ENCODE peak calls at places on chromosomes 1 and 21, in four cellular contexts. One of them, this sample, is unnamed.

GRCh38 chr1:226875641-226876295 is 5.4 kb downstream of the PSEN2 start:
- DNase-seq in GM23248: no peak
- DNase-seq in mesendoderm: no peak
- DNase-seq in IMR-90: peak
- DNase-seq in this sample: no peak

GRCh38 chr1:77511440-77511840 is 171.0 kb downstream of the ZZZ3 start:
- DNase-seq in mesendoderm: no peak
- DNase-seq in IMR-90: peak
- DNase-seq in GM23248: peak
- DNase-seq in this sample: no peak

GRCh38 chr1:201127755-201128455 is 921 bp upstream of the ASCL5 start:
- DNase-seq in mesendoderm: peak
- DNase-seq in GM23248: peak
- DNase-seq in IMR-90: peak
- DNase-seq in this sample: peak

GRCh38 chr1:109193653-109194590 is 19.8 kb upstream of the SARS1 start:
- DNase-seq in GM23248: peak
- DNase-seq in mesendoderm: peak
- DNase-seq in IMR-90: no peak
- DNase-seq in this sample: no peak

GRCh38 chr1:63827411-63828321 is 53.8 kb downstream of the ROR1 start:
- DNase-seq in IMR-90: peak
- DNase-seq in GM23248: peak
- DNase-seq in mesendoderm: no peak
- DNase-seq in this sample: no peak

GRCh38 chr1:18119289-18119688 is 11.7 kb downstream of the IGSF21 start:
- DNase-seq in GM23248: no peak
- DNase-seq in mesendoderm: no peak
- DNase-seq in IMR-90: no peak
- DNase-seq in this sample: no peak

GRCh38 chr1:239951518-239952130 is 140.1 kb upstream of the FMN2 start:
- DNase-seq in GM23248: peak
- DNase-seq in IMR-90: peak
- DNase-seq in mesendoderm: peak
- DNase-seq in this sample: peak

GRCh38 chr1:17561252-17561558 is 21.7 kb downstream of the ARHGEF10L start:
- DNase-seq in mesendoderm: no peak
- DNase-seq in GM23248: peak
- DNase-seq in IMR-90: no peak
- DNase-seq in this sample: no peak

GRCh38 chr1:84000196-84000885 is 1.4 kb upstream of the TTLL7 start:
- DNase-seq in GM23248: no peak
- DNase-seq in IMR-90: no peak
- DNase-seq in mesendoderm: no peak
- DNase-seq in this sample: no peak

GRCh38 chr1:11802973-11803885 is 2.5 kb downstream of the MTHFR start:
- DNase-seq in IMR-90: peak
- DNase-seq in mesendoderm: peak
- DNase-seq in GM23248: peak
- DNase-seq in this sample: peak

GRCh38 chr1:74686941-74687340 is 13.3 kb upstream of the ERICH3 start:
- DNase-seq in IMR-90: no peak
- DNase-seq in mesendoderm: no peak
- DNase-seq in GM23248: no peak
- DNase-seq in this sample: no peak

GRCh38 chr1:53198241-53198651 is 1.6 kb downstream of the CPT2 start:
- DNase-seq in IMR-90: no peak
- DNase-seq in GM23248: peak
- DNase-seq in mesendoderm: no peak
- DNase-seq in this sample: peak

GRCh38 chr1:228471762-228472398 is 15.3 kb upstream of the RNF187 start:
- DNase-seq in GM23248: peak
- DNase-seq in mesendoderm: peak
- DNase-seq in IMR-90: peak
- DNase-seq in this sample: peak

GRCh38 chr1:106768077-106768476 is 288.4 kb upstream of the PRMT6 start:
- DNase-seq in mesendoderm: no peak
- DNase-seq in GM23248: peak
- DNase-seq in IMR-90: no peak
- DNase-seq in this sample: no peak

GRCh38 chr1:12572506-12572905 is 45.5 kb downstream of the DHRS3 start:
- DNase-seq in IMR-90: no peak
- DNase-seq in mesendoderm: peak
- DNase-seq in GM23248: no peak
- DNase-seq in this sample: peak

GRCh38 chr1:230250061-230250460 is 176.1 kb downstream of the PGBD5 start:
- DNase-seq in IMR-90: no peak
- DNase-seq in mesendoderm: no peak
- DNase-seq in GM23248: no peak
- DNase-seq in this sample: no peak

GRCh38 chr1:212267460-212267859 is 17.8 kb upstream of the PPP2R5A start:
- DNase-seq in IMR-90: no peak
- DNase-seq in GM23248: no peak
- DNase-seq in mesendoderm: no peak
- DNase-seq in this sample: no peak

GRCh38 chr1:182169203-182169602 is 107.7 kb upstream of the ZNF648 start:
- DNase-seq in mesendoderm: no peak
- DNase-seq in IMR-90: no peak
- DNase-seq in GM23248: no peak
- DNase-seq in this sample: no peak

GRCh38 chr21:38273745-38274544 is 17.2 kb downstream of the KCNJ15 start:
- DNase-seq in IMR-90: peak
- DNase-seq in GM23248: no peak
- DNase-seq in mesendoderm: no peak
- DNase-seq in this sample: no peak

GRCh38 chr1:205430631-205431305 is 8.9 kb upstream of the LEMD1 start:
- DNase-seq in mesendoderm: peak
- DNase-seq in IMR-90: peak
- DNase-seq in GM23248: peak
- DNase-seq in this sample: no peak

GRCh38 chr1:183185941-183186490 is at the start of gene LAMC2:
- DNase-seq in GM23248: no peak
- DNase-seq in mesendoderm: peak
- DNase-seq in IMR-90: peak
- DNase-seq in this sample: peak

GRCh38 chr1:39105841-39106765 is 80.0 kb downstream of the NDUFS5 start:
- DNase-seq in mesendoderm: peak
- DNase-seq in IMR-90: no peak
- DNase-seq in GM23248: peak
- DNase-seq in this sample: peak

GRCh38 chr1:39104158-39105060 is 78.3 kb downstream of the NDUFS5 start:
- DNase-seq in GM23248: peak
- DNase-seq in IMR-90: no peak
- DNase-seq in mesendoderm: peak
- DNase-seq in this sample: peak

GRCh38 chr1:39103321-39104157 is 77.4 kb downstream of the NDUFS5 start:
- DNase-seq in mesendoderm: no peak
- DNase-seq in GM23248: peak
- DNase-seq in IMR-90: peak
- DNase-seq in this sample: peak

GRCh38 chr1:39105061-39105840 is 79.1 kb downstream of the NDUFS5 start:
- DNase-seq in IMR-90: peak
- DNase-seq in mesendoderm: peak
- DNase-seq in GM23248: peak
- DNase-seq in this sample: peak

GRCh38 chr1:39102537-39103320 is 76.6 kb downstream of the NDUFS5 start:
- DNase-seq in IMR-90: peak
- DNase-seq in mesendoderm: peak
- DNase-seq in GM23248: peak
- DNase-seq in this sample: peak
- H3K9ac ChIP-seq in IMR-90: peak
- H3K9ac ChIP-seq in mesendoderm: peak
- H3K9ac ChIP-seq in GM23248: peak
- H3K9ac ChIP-seq in this sample: peak

GRCh38 chr21:45470087-45470515 is 65.1 kb downstream of the COL18A1 start:
- DNase-seq in mesendoderm: no peak
- DNase-seq in GM23248: peak
- DNase-seq in IMR-90: peak
- DNase-seq in this sample: no peak
- H3K27ac ChIP-seq in mesendoderm: no peak
- H3K27ac ChIP-seq in GM23248: peak
- H3K27ac ChIP-seq in IMR-90: peak
- H3K27ac ChIP-seq in this sample: no peak

GRCh38 chr1:23177031-23177430 is 8.4 kb upstream of the LUZP1 start:
- DNase-seq in mesendoderm: no peak
- DNase-seq in GM23248: no peak
- DNase-seq in IMR-90: no peak
- DNase-seq in this sample: no peak
- H3K9ac ChIP-seq in mesendoderm: peak
- H3K9ac ChIP-seq in GM23248: peak
- H3K9ac ChIP-seq in IMR-90: peak
- H3K9ac ChIP-seq in this sample: peak

GRCh38 chr1:21524220-21524619 is 15.0 kb downstream of the ALPL start:
- DNase-seq in GM23248: no peak
- DNase-seq in IMR-90: no peak
- DNase-seq in mesendoderm: no peak
- DNase-seq in this sample: no peak

GRCh38 chr1:21526441-21526840 is 17.2 kb downstream of the ALPL start:
- DNase-seq in GM23248: no peak
- DNase-seq in IMR-90: no peak
- DNase-seq in mesendoderm: no peak
- DNase-seq in this sample: no peak

GRCh38 chr1:21523297-21523813 is 14.1 kb downstream of the ALPL start:
- DNase-seq in mesendoderm: no peak
- DNase-seq in GM23248: no peak
- DNase-seq in IMR-90: no peak
- DNase-seq in this sample: no peak

GRCh38 chr1:21525340-21525717 is 16.1 kb downstream of the ALPL start:
- DNase-seq in GM23248: no peak
- DNase-seq in IMR-90: no peak
- DNase-seq in mesendoderm: no peak
- DNase-seq in this sample: no peak

DNA sequence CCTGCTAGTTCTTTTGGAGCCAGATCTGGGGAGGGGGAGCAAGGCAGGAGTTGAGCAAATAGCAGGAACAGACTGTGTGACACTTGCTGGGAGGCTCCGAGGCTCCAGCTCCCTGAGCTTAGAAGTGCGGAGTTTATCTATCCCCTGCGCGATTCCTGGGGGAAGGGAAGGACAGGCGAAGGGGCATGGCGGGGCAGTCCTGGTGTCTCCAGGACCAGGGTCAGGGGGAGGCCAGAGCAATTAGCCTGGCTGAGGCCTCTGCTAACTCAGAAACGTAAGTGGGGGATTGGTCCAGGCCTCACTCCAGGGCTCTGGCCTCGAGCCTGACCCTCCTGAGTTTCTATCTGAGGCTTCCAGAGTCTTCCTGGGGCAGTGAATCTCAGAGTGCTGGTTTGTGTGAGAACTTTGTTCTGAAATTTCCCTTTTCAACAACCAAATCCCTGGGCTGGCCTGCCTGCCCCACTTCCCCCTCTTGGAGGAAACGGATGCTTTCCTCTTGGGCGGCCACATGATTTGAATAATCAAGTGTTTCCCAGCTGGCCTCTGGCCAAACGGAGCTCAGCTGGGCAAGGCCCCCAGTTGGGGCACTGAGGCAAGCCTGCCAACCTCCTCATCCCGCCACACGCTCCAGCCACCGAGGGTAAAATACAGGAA is 15.6 kb downstream of the ALPL start:
- DNase-seq in IMR-90: no peak
- DNase-seq in mesendoderm: no peak
- DNase-seq in GM23248: no peak
- DNase-seq in this sample: no peak
- H3K27ac ChIP-seq in IMR-90: no peak
- H3K27ac ChIP-seq in mesendoderm: no peak
- H3K27ac ChIP-seq in GM23248: no peak
- H3K27ac ChIP-seq in this sample: no peak

DNA sequence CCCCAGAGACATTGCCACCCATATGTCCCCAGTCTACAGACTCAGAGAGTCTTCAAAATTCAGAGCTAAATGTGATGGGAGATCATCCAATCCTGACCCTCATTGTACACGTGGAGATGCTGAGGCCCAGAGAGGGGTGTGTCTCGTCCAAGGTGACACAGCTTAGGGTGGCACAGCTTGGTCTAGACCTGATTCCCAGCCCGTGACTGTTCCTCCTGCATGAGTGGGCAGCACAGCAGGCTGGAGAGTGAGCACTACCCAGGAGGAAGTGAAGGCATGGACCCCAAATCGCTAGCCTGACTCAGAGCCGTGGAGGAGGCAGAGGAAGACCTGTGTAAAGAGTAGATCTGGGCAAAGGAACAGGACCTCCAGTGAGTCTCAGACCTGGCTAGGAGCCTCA is 16.4 kb downstream of the S100A7 start:
- DNase-seq in IMR-90: no peak
- DNase-seq in GM23248: no peak
- DNase-seq in mesendoderm: no peak
- DNase-seq in this sample: no peak
- H3K9ac ChIP-seq in IMR-90: no peak
- H3K9ac ChIP-seq in GM23248: no peak
- H3K9ac ChIP-seq in mesendoderm: no peak
- H3K9ac ChIP-seq in this sample: no peak

DNA sequence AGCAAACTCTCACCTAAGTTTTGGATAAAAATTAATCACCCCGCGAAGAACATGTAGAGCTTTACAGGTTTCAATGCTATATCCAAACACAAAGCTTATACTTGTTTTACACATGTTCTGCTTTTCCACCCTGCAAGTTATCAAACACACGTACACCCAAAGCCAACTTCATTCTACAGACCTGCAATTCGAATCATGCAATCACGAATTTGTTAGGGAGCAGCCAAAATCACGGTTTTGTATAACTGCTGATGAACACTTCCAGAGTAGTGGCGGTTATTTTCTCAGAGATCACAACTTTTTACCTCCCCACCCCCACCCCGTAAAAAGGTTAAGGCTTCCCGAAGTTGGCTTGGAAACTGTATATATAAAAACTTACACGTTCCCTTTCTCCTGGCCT is 1.4 kb downstream of the HMGN1 start:
- DNase-seq in GM23248: peak
- DNase-seq in mesendoderm: no peak
- DNase-seq in IMR-90: no peak
- DNase-seq in this sample: no peak
- H3K27ac ChIP-seq in GM23248: peak
- H3K27ac ChIP-seq in mesendoderm: no peak
- H3K27ac ChIP-seq in IMR-90: peak
- H3K27ac ChIP-seq in this sample: peak

GRCh38 chr1:91166106-91166712 is 144.4 kb upstream of the ZNF644 start:
- DNase-seq in IMR-90: peak
- DNase-seq in mesendoderm: peak
- DNase-seq in GM23248: peak
- DNase-seq in this sample: peak
- H3K9ac ChIP-seq in IMR-90: no peak
- H3K9ac ChIP-seq in mesendoderm: no peak
- H3K9ac ChIP-seq in GM23248: no peak
- H3K9ac ChIP-seq in this sample: no peak

GRCh38 chr1:21295059-21295401 is 4.8 kb upstream of the ECE1 start:
- DNase-seq in IMR-90: peak
- DNase-seq in GM23248: peak
- DNase-seq in mesendoderm: no peak
- DNase-seq in this sample: no peak

GRCh38 chr1:21293537-21294265 is 3.4 kb upstream of the ECE1 start:
- DNase-seq in mesendoderm: no peak
- DNase-seq in IMR-90: no peak
- DNase-seq in GM23248: no peak
- DNase-seq in this sample: no peak

GRCh38 chr1:21296509-21297354 is 6.5 kb upstream of the ECE1 start:
- DNase-seq in IMR-90: no peak
- DNase-seq in GM23248: peak
- DNase-seq in mesendoderm: no peak
- DNase-seq in this sample: no peak

GRCh38 chr1:21294266-21295058 is 4.2 kb upstream of the ECE1 start:
- DNase-seq in mesendoderm: no peak
- DNase-seq in IMR-90: no peak
- DNase-seq in GM23248: peak
- DNase-seq in this sample: peak

GRCh38 chr1:21295545-21295944 is 5.3 kb upstream of the ECE1 start:
- DNase-seq in mesendoderm: no peak
- DNase-seq in IMR-90: no peak
- DNase-seq in GM23248: no peak
- DNase-seq in this sample: no peak
- H3K27ac ChIP-seq in mesendoderm: no peak
- H3K27ac ChIP-seq in IMR-90: no peak
- H3K27ac ChIP-seq in GM23248: peak
- H3K27ac ChIP-seq in this sample: no peak